ENCODE peak calls at places on chromosomes 12 and 14, in ten cellular contexts. T is CD4-positive, CD25-positive, alpha-beta regulatory T cell; G is CD8-positive, alpha-beta memory T cell; E is tibial nerve; C is mammary epithelial cell; R is stomach; Q is sigmoid colon; W is cardiac muscle cell; M is A549; O is small intestine. H is an unnamed sample.

GRCh38 chr14:29310757-29311156 is 544.2 kb downstream of the FOXG1 start:
- DNase-seq in M (no peak), Q (no peak), R (no peak), T (no peak), C (no peak), E (no peak), O (no peak), W (peak), G (no peak), H (no peak)

GRCh38 chr14:55706341-55706684 is 126.3 kb downstream of the KTN1 start:
- DNase-seq in E (no peak), R (no peak), Q (no peak), G (no peak), C (no peak), W (no peak), M (no peak), O (no peak), T (no peak), H (no peak)

GRCh38 chr12:124420041-124420765 is 125.3 kb downstream of the RFLNA start:
- DNase-seq in T (no peak), O (no peak), C (no peak), E (no peak), Q (no peak), W (no peak), G (no peak), M (no peak), R (no peak), H (no peak)

GRCh38 chr12:129607293-129607692 is 296.5 kb downstream of the TMEM132D start:
- DNase-seq in W (no peak), T (no peak), G (no peak), Q (no peak), M (peak), O (no peak), C (no peak), R (no peak), E (no peak), H (no peak)

GRCh38 chr12:100706029-100706428 is 88.5 kb upstream of the ANO4 start:
- DNase-seq in O (no peak), R (no peak), W (peak), C (peak), M (peak), T (no peak), Q (no peak), E (no peak), G (no peak), H (no peak)

GRCh38 chr12:124097681-124098080 is 124.7 kb downstream of the ZNF664 start:
- DNase-seq in Q (no peak), O (no peak), W (peak), R (no peak), G (no peak), M (no peak), C (no peak), T (no peak), E (no peak), H (no peak)

GRCh38 chr12:68792952-68793351 is 15.0 kb upstream of the MDM2 start:
- DNase-seq in R (no peak), M (peak), T (peak), E (no peak), Q (no peak), O (peak), G (no peak), C (peak), W (peak), H (no peak)

GRCh38 chr12:90234455-90234854 is 525.8 kb upstream of the ATP2B1 start:
- DNase-seq in M (peak), T (no peak), G (no peak), W (peak), Q (no peak), O (no peak), C (peak), E (no peak), R (no peak), H (no peak)

GRCh38 chr14:97264516-97265230 is 467.5 kb downstream of the VRK1 start:
- DNase-seq in G (no peak), M (no peak), W (no peak), E (no peak), R (no peak), C (no peak), O (no peak), T (no peak), Q (no peak), H (no peak)

GRCh38 chr14:98591161-98591560 is 680.8 kb downstream of the BCL11B start:
- DNase-seq in O (no peak), R (no peak), C (no peak), T (no peak), W (no peak), M (no peak), Q (no peak), G (no peak), E (no peak), H (no peak)

GRCh38 chr12:28164644-28165313 is 25.5 kb upstream of the CCDC91 start:
- DNase-seq in Q (no peak), E (no peak), G (no peak), C (peak), W (no peak), R (no peak), T (no peak), O (peak), M (peak), H (no peak)

GRCh38 chr12:109880938-109881337 is 597 bp upstream of the GLTP start:
- DNase-seq in C (no peak), Q (no peak), T (no peak), R (no peak), W (no peak), E (no peak), O (peak), M (no peak), G (no peak), H (no peak)

GRCh38 chr12:57575771-57576612 is 15.0 kb upstream of the PIP4K2C start:
- DNase-seq in Q (no peak), E (no peak), C (no peak), O (peak), T (no peak), G (no peak), R (no peak), W (no peak), M (no peak), H (no peak)

GRCh38 chr12:31491819-31492598 is 98.9 kb downstream of the DENND5B start:
- DNase-seq in M (peak), C (peak), G (no peak), O (peak), Q (no peak), T (no peak), W (peak), E (no peak), R (no peak), H (no peak)
- H3K27ac ChIP-seq in M (peak), C (peak), G (no peak), O (no peak), Q (no peak), T (no peak), W (peak), E (peak), R (no peak), H (no peak)

DNA sequence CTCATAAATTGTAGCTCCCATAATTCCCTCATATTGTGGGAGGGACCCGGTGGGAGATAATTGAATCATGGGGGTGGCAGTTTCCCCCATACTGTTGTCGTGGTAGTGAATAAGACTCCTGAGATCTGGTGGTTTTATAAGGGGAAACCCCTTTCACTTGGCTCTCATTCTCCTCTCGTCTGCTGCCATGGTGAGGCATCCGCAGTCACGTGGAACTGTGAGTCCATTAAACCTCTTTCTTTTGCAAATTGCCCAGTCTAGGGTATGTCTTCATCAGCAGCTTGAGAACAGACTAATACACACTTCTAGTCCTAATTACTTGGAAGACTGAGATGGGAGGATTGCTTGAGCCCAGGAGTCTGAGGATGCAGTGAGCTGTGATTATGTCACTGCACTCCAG is 64.4 kb downstream of the TMX1 start:
- DNase-seq in C (peak), E (no peak), Q (no peak), R (no peak), O (no peak), G (no peak), M (peak), W (peak), T (peak), H (no peak)
- H3K27ac ChIP-seq in C (peak), E (no peak), Q (no peak), R (no peak), O (no peak), G (no peak), M (peak), W (no peak), T (no peak), H (no peak)

GRCh38 chr12:27143676-27144075 is 61.3 kb upstream of the C12orf71 start:
- DNase-seq in W (peak), T (peak), R (no peak), M (no peak), G (no peak), C (no peak), E (no peak), O (peak), Q (no peak), H (no peak)
- H3K27ac ChIP-seq in W (no peak), T (no peak), R (no peak), M (no peak), G (no peak), C (no peak), E (no peak), O (no peak), Q (peak), H (no peak)

DNA sequence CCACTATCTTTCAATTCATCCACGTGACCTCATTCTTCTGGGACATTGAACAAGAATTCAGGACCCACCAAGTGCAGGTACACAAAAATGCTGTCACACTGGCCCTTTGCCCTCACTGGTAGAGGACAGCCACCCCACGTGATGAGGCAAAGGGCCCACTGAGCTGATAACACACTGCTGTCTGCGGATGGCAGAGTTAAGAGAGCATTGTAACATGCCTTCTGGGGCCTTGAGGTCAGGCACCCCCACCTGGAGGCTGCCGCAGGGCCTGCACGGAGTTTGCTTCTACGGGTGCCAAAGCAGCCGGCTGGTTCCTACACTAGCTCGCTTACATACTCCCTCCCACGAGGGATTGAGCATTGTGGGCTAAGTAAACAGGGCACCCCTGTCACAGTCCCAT is 101.0 kb downstream of the LRIG3 start:
- DNase-seq in O (no peak), R (no peak), M (no peak), W (no peak), C (no peak), T (no peak), Q (no peak), E (no peak), G (no peak), H (no peak)
- H3K27ac ChIP-seq in O (no peak), R (no peak), M (no peak), W (no peak), C (no peak), T (no peak), Q (peak), E (no peak), G (no peak), H (no peak)

GRCh38 chr14:69957986-69958385 is 78.8 kb downstream of the SMOC1 start:
- DNase-seq in M (no peak), O (no peak), R (no peak), Q (no peak), C (no peak), T (no peak), W (no peak), G (no peak), E (no peak), H (no peak)
- H3K27ac ChIP-seq in M (no peak), O (no peak), R (no peak), Q (no peak), C (no peak), T (no peak), W (no peak), G (no peak), E (no peak), H (no peak)

DNA sequence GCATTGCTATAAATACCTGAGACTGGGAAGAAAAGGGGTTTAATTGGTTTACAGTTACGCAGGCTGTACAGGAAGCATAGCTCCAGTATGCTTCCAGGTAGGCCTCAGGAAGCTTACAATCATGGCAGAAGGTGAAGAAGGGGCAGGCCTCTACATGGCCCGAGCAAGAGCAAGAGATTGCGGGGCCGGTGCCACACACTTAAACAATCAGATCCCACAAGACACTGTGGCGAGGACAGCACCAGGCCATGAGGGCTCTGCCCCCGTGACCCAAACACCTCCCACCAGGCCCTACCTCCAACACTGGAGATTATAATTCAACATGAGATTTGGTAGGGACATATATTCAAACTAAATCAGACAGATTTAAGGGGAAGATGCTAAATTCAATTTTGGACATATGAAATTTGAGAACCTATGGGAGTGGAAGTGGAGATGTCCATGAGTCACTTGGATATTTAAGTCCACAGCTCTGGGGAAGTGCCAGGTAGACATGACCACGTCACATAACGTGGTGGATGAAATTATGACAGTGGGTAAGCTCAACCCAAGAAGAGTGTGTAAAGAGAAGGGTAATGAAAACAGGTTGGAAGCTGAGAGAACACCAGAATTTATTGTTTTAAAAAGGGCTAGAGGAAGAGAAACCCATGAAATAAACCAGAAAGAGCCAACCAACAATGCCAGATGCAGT is 1.5 kb upstream of the LTA4H start:
- DNase-seq in E (no peak), W (no peak), O (no peak), C (peak), R (no peak), G (no peak), T (no peak), Q (no peak), M (no peak), H (no peak)
- H3K27ac ChIP-seq in E (no peak), W (no peak), O (no peak), C (no peak), R (no peak), G (no peak), T (no peak), Q (no peak), M (no peak), H (no peak)

GRCh38 chr12:48883305-48884171 is 17.9 kb upstream of the RND1 start:
- DNase-seq in W (peak), T (no peak), E (no peak), R (peak), G (no peak), M (peak), O (peak), Q (no peak), C (no peak), H (no peak)
- H3K27ac ChIP-seq in W (peak), T (no peak), E (no peak), R (peak), G (no peak), M (peak), O (peak), Q (peak), C (no peak), H (no peak)